ENCODE peak calls at places on chromosomes 3 and 15, in seven cellular contexts. Z is mesendoderm; G is CD8-positive, alpha-beta memory T cell; Q is pancreas; M is neuronal stem cell; L is right lobe of liver; Y is psoas muscle. U is an unnamed sample. For H3K36me3 and H3K4me1, the result is how much of the 10 kb centered on the place peaks cover.

GRCh38 chr3:115341208-115341607 is 194.1 kb upstream of the ZBTB20 start:
- DNase-seq in Y (no peak), Q (no peak), L (no peak), G (no peak), M (no peak), Z (no peak), U (no peak)

GRCh38 chr3:140500473-140500872 is 177.4 kb upstream of the TRIM42 start:
- DNase-seq in L (no peak), G (no peak), Q (no peak), Z (no peak), Y (no peak), M (no peak), U (no peak)

GRCh38 chr3:43921056-43921455 is 230.3 kb downstream of the ABHD5 start:
- DNase-seq in G (no peak), L (no peak), Z (no peak), M (no peak), Y (no peak), Q (no peak), U (no peak)

GRCh38 chr3:160676547-160677303 is at the start of gene ARL14:
- DNase-seq in M (no peak), Y (no peak), G (no peak), Q (no peak), L (no peak), Z (peak), U (no peak)

GRCh38 chr15:47987908-47988532 is 132.8 kb upstream of the SLC24A5 start:
- DNase-seq in L (no peak), Z (peak), G (no peak), M (peak), Q (no peak), Y (no peak), U (no peak)

GRCh38 chr3:85576091-85576690 is 617.4 kb downstream of the CADM2 start:
- DNase-seq in L (peak), G (no peak), Y (peak), Q (no peak), Z (peak), M (peak), U (peak)

GRCh38 chr3:187748050-187748481 is 2.8 kb upstream of the BCL6 start:
- DNase-seq in L (peak), Q (peak), G (peak), Y (peak), Z (peak), M (peak), U (peak)

GRCh38 chr3:8482960-8483665 is 18.5 kb upstream of the LMCD1 start:
- DNase-seq in Q (peak), M (no peak), Y (peak), Z (no peak), L (peak), G (no peak), U (peak)

GRCh38 chr3:194387926-194388418 is 11.1 kb downstream of the GP5 start:
- DNase-seq in Z (no peak), G (no peak), L (no peak), Y (no peak), M (no peak), Q (no peak), U (no peak)

GRCh38 chr15:88166330-88166993 is 90.1 kb downstream of the NTRK3 start:
- DNase-seq in M (peak), G (no peak), Q (no peak), Y (no peak), Z (peak), L (no peak), U (peak)

GRCh38 chr3:124101643-124102042 is 109.7 kb upstream of the ROPN1 start:
- DNase-seq in Y (no peak), Z (no peak), Q (no peak), M (no peak), G (no peak), L (no peak), U (no peak)

GRCh38 chr3:156516284-156516683 is 38.6 kb downstream of the SSR3 start:
- DNase-seq in Y (no peak), G (no peak), L (no peak), Z (no peak), M (no peak), Q (no peak), U (no peak)

GRCh38 chr3:192727032-192727847 is at the start of gene FGF12:
- DNase-seq in Y (peak), Q (peak), M (peak), G (no peak), L (peak), Z (peak), U (peak)

GRCh38 chr3:62708642-62709041 is 166.6 kb downstream of the CADPS start:
- DNase-seq in L (no peak), Z (peak), Q (no peak), Y (no peak), M (peak), G (no peak), U (no peak)

GRCh38 chr3:119219069-119219468 is 21.6 kb downstream of the B4GALT4 start:
- DNase-seq in M (no peak), L (no peak), Z (no peak), G (no peak), Q (no peak), Y (no peak), U (no peak)

GRCh38 chr3:132174500-132174899 is 139.7 kb upstream of the CPNE4 start:
- DNase-seq in Q (no peak), G (no peak), M (no peak), L (no peak), Z (no peak), Y (no peak), U (no peak)

GRCh38 chr3:134559591-134559990 is 73.7 kb downstream of the CEP63 start:
- DNase-seq in G (no peak), M (no peak), Y (no peak), L (no peak), Z (no peak), Q (no peak), U (no peak)
- H3K36me3 ChIP-seq in G (under half), M (under half), Y (under half), L (under half), Z (under half), Q (under half), U (under half)

DNA sequence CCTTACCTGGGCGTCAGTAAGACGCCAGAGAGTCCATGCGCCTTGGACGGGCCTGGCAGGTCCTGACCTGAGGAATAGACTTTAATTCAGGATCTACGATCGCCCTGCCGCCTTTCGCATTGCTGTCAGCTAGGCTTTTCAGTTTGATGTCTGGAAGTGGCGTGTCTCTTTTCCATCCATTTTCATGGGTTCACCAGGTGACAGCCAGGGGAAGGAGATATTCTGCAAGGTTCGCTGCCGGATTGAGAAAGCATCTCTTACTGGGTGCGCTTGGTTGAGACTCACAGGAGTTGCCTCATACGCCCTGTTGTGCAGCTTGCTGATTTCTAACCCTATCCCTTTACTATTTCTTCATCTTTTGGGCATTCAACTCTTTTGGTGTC is 7.4 kb downstream of the EPHA3 start:
- DNase-seq in Q (no peak), Y (no peak), G (no peak), Z (no peak), M (no peak), L (no peak), U (no peak)
- H3K4me3 ChIP-seq in Q (peak), Y (peak), G (no peak), Z (no peak), M (peak), L (no peak), U (no peak)

GRCh38 chr3:32436816-32437189 is 45.1 kb downstream of the CMTM7 start:
- DNase-seq in G (no peak), Z (no peak), Q (no peak), Y (no peak), L (no peak), M (no peak), U (no peak)
- H3K4me1 ChIP-seq in G (half or more), Z (under half), Q (under half), Y (under half), L (under half), M (under half), U (under half)

DNA sequence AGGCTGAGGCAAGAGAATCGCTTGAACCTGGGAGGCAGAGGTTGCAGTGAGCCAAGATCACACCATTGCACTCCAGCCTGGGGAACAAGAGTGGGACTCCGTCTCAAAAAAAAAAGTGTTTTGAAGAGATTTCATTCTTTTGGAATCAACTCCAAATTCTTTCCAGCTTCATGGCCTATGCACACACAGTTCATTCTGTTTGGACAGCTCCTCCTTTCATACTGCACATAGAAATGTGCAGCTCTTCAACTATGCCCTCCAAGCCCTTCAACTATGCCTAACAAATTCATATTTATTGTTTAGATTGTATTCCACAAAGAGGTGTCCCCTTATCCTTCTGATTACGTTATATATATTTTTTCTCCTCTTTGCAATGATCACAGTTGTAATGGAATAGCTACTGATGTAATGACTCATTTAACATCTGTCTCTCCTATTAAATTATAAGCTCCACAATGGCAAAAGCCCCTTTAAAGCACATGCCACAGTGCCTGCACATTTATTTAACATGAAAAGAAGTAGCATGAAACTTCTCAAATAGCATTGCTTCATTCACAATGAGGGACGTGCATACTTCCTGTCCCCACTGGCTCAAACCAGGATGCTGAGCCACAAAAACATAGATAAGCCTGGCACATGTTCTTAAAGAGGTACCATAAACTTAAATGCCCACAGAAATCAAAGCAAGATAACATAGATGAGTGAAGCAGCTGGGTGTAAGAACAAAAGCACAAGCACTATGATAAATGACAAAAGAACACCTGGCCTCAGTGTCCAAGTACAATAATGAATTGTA is 4.0 kb downstream of the TP53BP1 start:
- DNase-seq in Y (no peak), L (no peak), Q (no peak), M (no peak), Z (no peak), G (no peak), U (no peak)
- H3K36me3 ChIP-seq in Y (under half), L (under half), Q (under half), M (under half), Z (under half), G (under half), U (under half)

DNA sequence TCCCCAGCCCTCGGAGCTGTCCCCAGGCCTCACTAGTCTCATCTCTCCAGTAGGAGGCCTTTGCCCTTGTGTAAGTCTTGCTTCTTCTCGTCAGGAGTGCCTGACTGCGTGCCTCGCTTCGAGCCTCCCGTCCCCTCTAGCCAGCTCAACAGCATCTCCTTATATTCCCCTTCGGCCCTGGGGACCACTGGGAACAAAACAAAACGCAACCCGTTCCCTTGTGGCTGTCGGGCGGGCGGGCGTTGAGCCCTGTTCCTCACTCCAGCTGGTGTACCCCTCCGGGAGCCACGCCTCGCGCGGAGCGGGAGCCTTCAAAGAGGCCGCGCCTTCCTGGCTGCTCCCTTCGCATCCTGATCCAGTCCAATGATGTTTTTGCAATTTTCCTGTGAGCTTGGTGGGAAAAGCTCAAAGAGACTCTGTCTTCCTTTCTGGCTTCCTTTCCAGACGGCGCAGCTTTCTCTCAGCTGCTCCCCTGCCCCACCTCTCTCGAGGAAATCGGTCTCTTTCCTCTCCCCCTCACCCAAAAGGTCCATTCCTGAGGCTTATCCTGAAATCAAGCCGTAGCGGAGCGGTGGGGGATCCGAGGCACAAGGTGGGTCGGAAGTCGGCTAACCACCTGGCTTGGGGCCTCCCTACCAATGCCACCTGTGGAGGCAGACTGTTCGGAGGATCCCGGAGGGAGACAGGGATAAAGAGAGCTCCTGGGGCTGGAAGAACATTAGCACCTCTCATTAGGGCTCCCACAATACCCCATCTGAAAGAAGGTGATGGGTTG is 33.4 kb upstream of the SRP14 start:
- DNase-seq in M (no peak), G (no peak), Q (no peak), Y (peak), L (no peak), Z (no peak), U (no peak)
- H3K4me3 ChIP-seq in M (no peak), G (no peak), Q (no peak), Y (peak), L (no peak), Z (no peak), U (no peak)

DNA sequence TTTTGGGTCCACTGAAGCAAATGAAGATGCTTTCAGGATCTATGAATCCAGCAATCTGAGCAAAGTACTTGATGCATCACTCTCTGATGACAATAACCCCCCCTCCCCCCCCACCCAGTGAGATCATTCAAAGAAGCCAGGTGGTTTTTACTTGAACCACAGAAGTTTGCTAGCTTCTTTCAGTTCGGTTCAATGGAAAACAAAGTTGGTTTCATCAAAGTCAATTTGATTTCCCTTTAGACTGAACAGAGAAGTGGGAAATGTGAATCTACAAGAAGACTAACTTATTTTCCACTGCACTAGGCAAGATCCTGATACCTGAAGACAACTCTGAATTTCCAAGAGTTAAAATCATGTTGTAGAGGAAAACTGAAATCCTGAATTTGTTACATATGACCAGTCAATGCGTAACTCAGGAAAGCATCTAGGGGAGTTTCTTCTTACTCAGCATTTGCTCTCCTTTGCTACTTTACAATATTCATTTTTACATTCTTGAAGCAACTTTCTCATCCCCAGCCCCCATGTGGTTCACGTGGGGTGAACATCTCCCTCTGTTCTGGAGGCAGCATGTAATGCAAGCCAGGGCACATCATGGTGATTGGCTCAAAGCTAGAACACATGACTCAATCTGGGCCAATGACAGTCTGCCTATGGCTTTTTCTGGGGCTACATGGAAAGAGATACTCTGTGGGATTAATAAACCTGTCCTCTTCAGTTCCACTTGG is 572.6 kb downstream of the FOXP1 start:
- DNase-seq in G (no peak), Z (no peak), M (no peak), L (no peak), Y (no peak), Q (no peak), U (no peak)
- H3K4me1 ChIP-seq in G (half or more), Z (under half), M (under half), L (under half), Y (under half), Q (under half), U (under half)

GRCh38 chr3:142502187-142502985 is 54.5 kb upstream of the XRN1 start:
- DNase-seq in Q (no peak), L (no peak), Y (no peak), M (no peak), G (no peak), Z (no peak), U (no peak)
- H3K36me3 ChIP-seq in Q (under half), L (under half), Y (under half), M (under half), G (under half), Z (under half), U (under half)

GRCh38 chr15:99452728-99453643 is 112.8 kb upstream of the MEF2A start:
- DNase-seq in Y (peak), Q (no peak), Z (no peak), M (no peak), L (peak), G (no peak), U (peak)
- H3K4me3 ChIP-seq in Y (peak), Q (no peak), Z (no peak), M (no peak), L (no peak), G (no peak), U (no peak)

GRCh38 chr3:188772886-188773285 is 398.9 kb upstream of the TPRG1 start:
- DNase-seq in L (no peak), G (no peak), Z (no peak), M (no peak), Y (no peak), Q (no peak), U (no peak)

GRCh38 chr3:188764609-188765008 is 407.2 kb upstream of the TPRG1 start:
- DNase-seq in M (no peak), G (no peak), Y (no peak), Z (peak), Q (no peak), L (no peak), U (no peak)

GRCh38 chr3:188775412-188775811 is 396.4 kb upstream of the TPRG1 start:
- DNase-seq in L (peak), Y (no peak), G (no peak), Z (no peak), M (no peak), Q (no peak), U (no peak)

GRCh38 chr3:188769833-188770232 is 401.9 kb upstream of the TPRG1 start:
- DNase-seq in L (no peak), Q (no peak), G (no peak), Y (no peak), Z (no peak), M (no peak), U (no peak)
- H3K4me1 ChIP-seq in L (under half), Q (under half), G (under half), Y (under half), Z (under half), M (under half), U (under half)

U was measured in mucosa of descending colon.